ENCODE peak calls at places on chromosome 2, in four cellular contexts. K, Q, E and V are unnamed samples.

GRCh38 chr2:218421027-218421426 is 2.1 kb downstream of the VIL1 start:
- DNase-seq in K (no peak), Q (no peak), E (no peak), V (no peak)

GRCh38 chr2:179410552-179411356 is 146.1 kb upstream of the SESTD1 start:
- DNase-seq in K (peak), Q (peak), E (peak), V (peak)

GRCh38 chr2:88265352-88265960 is 95.3 kb downstream of the THNSL2 start:
- DNase-seq in K (no peak), Q (peak), E (no peak), V (no peak)

GRCh38 chr2:96374211-96374951 is 38.8 kb downstream of the NCAPH start:
- DNase-seq in K (no peak), Q (peak), E (no peak), V (no peak)

GRCh38 chr2:219661955-219662395 is 34.5 kb downstream of the SLC4A3 start:
- DNase-seq in K (no peak), Q (peak), E (no peak), V (no peak)

GRCh38 chr2:239518286-239519080 is 117.7 kb upstream of the HDAC4 start:
- DNase-seq in K (no peak), Q (no peak), E (no peak), V (no peak)

GRCh38 chr2:196601430-196602306 is 37.8 kb upstream of the CCDC150 start:
- DNase-seq in K (no peak), Q (peak), E (no peak), V (no peak)

GRCh38 chr2:218517434-218518206 is 50.5 kb downstream of the USP37 start:
- DNase-seq in K (no peak), Q (peak), E (no peak), V (no peak)

GRCh38 chr2:121334581-121335293 is 49.7 kb upstream of the TFCP2L1 start:
- DNase-seq in K (no peak), Q (no peak), E (no peak), V (no peak)

GRCh38 chr2:231111987-231112386 is 12.9 kb downstream of the HTR2B start:
- DNase-seq in K (no peak), Q (peak), E (no peak), V (no peak)

GRCh38 chr2:8554296-8554806 is 127.5 kb upstream of the ID2 start:
- DNase-seq in K (no peak), Q (no peak), E (no peak), V (no peak)

GRCh38 chr2:201798252-201798918 is 8.0 kb upstream of the CDK15 start:
- DNase-seq in K (no peak), Q (peak), E (no peak), V (no peak)

GRCh38 chr2:46812381-46813024 is 103.1 kb downstream of the MCFD2 start:
- DNase-seq in K (no peak), Q (peak), E (no peak), V (no peak)

GRCh38 chr2:213004197-213004821 is 147.1 kb downstream of the IKZF2 start:
- DNase-seq in K (no peak), Q (no peak), E (no peak), V (no peak)

GRCh38 chr2:26704441-26704977 is 12.0 kb downstream of the KCNK3 start:
- DNase-seq in K (no peak), Q (peak), E (no peak), V (no peak)

GRCh38 chr2:217723078-217723477 is 279.7 kb downstream of the TNS1 start:
- DNase-seq in K (no peak), Q (peak), E (no peak), V (no peak)

GRCh38 chr2:130019402-130019801 is 39.9 kb downstream of the RAB6C start:
- DNase-seq in K (no peak), Q (no peak), E (no peak), V (no peak)

GRCh38 chr2:95384854-95385569 is 17.5 kb upstream of the FAHD2A start:
- DNase-seq in K (peak), Q (no peak), E (no peak), V (no peak)

GRCh38 chr2:205686231-205687017 is 4.1 kb downstream of the NRP2 start:
- DNase-seq in K (no peak), Q (no peak), E (no peak), V (no peak)

GRCh38 chr2:221911316-221911715 is 339.2 kb upstream of the EPHA4 start:
- DNase-seq in K (no peak), Q (no peak), E (no peak), V (no peak)

GRCh38 chr2:179768765-179769164 is 92.6 kb downstream of the ZNF385B start:
- DNase-seq in K (no peak), Q (peak), E (no peak), V (no peak)

GRCh38 chr2:193584522-193584938 is 1389.8 kb upstream of the TMEFF2 start:
- DNase-seq in K (no peak), Q (peak), E (no peak), V (no peak)

GRCh38 chr2:100750143-100750542 is 69.8 kb upstream of the NPAS2 start:
- DNase-seq in K (no peak), Q (no peak), E (no peak), V (no peak)

GRCh38 chr2:241478166-241478565 is 30.2 kb downstream of the STK25 start:
- DNase-seq in K (no peak), Q (no peak), E (no peak), V (no peak)

GRCh38 chr2:138071720-138072719 is 107.7 kb downstream of the HNMT start:
- DNase-seq in K (no peak), Q (no peak), E (no peak), V (no peak)

GRCh38 chr2:190583507-190584337 is 49.2 kb upstream of the NEMP2 start:
- DNase-seq in K (no peak), Q (peak), E (no peak), V (no peak)